ENCODE peak calls at places on chromosomes 3 and 15, in four cellular contexts. S is CD8-positive, alpha-beta T cell; M is ovary; D is heart right ventricle. A is an unnamed sample. For H3K27me3, the result is how much of the 10 kb centered on the place peaks cover.

GRCh38 chr3:124552224-124552623 is 178.0 kb upstream of the UMPS start:
- DNase-seq in S (no peak), M (no peak), D (no peak), A (no peak)

GRCh38 chr15:82585072-82585471 is 44.8 kb upstream of the RPS17 start:
- DNase-seq in S (no peak), M (no peak), D (no peak), A (no peak)

GRCh38 chr3:31432897-31433678 is 99.6 kb upstream of the STT3B start:
- DNase-seq in S (no peak), M (no peak), D (no peak), A (no peak)

GRCh38 chr3:133949438-133949837 is 53.8 kb upstream of the RAB6B start:
- DNase-seq in S (no peak), M (no peak), D (no peak), A (no peak)

GRCh38 chr3:106473576-106474506 is 605.0 kb upstream of the CBLB start:
- DNase-seq in S (no peak), M (no peak), D (no peak), A (no peak)

GRCh38 chr3:170711786-170712185 is 125.9 kb upstream of the SLC7A14 start:
- DNase-seq in S (no peak), M (no peak), D (no peak), A (no peak)

GRCh38 chr3:31364188-31364587 is 168.5 kb upstream of the STT3B start:
- DNase-seq in S (no peak), M (no peak), D (no peak), A (no peak)

GRCh38 chr3:82055792-82056191 is 294.3 kb upstream of the GBE1 start:
- DNase-seq in S (no peak), M (no peak), D (no peak), A (no peak)

GRCh38 chr3:40262331-40262730 is 47.2 kb upstream of the EIF1B start:
- DNase-seq in S (no peak), M (no peak), D (no peak), A (no peak)

GRCh38 chr3:355622-356021 is 159.1 kb downstream of the CHL1 start:
- DNase-seq in S (no peak), M (no peak), D (no peak), A (no peak)

GRCh38 chr3:45814322-45814721 is 18.0 kb upstream of the SLC6A20 start:
- DNase-seq in S (no peak), M (no peak), D (no peak), A (no peak)

GRCh38 chr15:62994439-62994838 is 48.1 kb upstream of the TPM1 start:
- DNase-seq in S (no peak), M (no peak), D (no peak), A (no peak)

GRCh38 chr3:114542359-114542758 is 248.5 kb downstream of the TIGIT start:
- DNase-seq in S (no peak), M (no peak), D (no peak), A (no peak)

GRCh38 chr3:71247221-71247947 is 336.1 kb downstream of the FOXP1 start:
- DNase-seq in S (no peak), M (no peak), D (no peak), A (peak)

GRCh38 chr3:192253138-192253537 is 474.2 kb downstream of the FGF12 start:
- DNase-seq in S (no peak), M (no peak), D (no peak), A (no peak)

GRCh38 chr3:14949126-14949525 is 1.7 kb downstream of the NR2C2 start:
- DNase-seq in S (no peak), M (no peak), D (no peak), A (no peak)

GRCh38 chr15:83943849-83944404 is 290.0 kb downstream of the ADAMTSL3 start:
- DNase-seq in S (no peak), M (no peak), D (no peak), A (no peak)

GRCh38 chr15:51267714-51268105 is 70.7 kb downstream of the CYP19A1 start:
- DNase-seq in S (no peak), M (no peak), D (no peak), A (peak)

GRCh38 chr3:168647582-168647981 is 551.9 kb upstream of the GOLIM4 start:
- DNase-seq in S (no peak), M (no peak), D (no peak), A (no peak)
- H3K4me3 ChIP-seq in S (no peak), M (no peak), D (no peak), A (no peak)

DNA sequence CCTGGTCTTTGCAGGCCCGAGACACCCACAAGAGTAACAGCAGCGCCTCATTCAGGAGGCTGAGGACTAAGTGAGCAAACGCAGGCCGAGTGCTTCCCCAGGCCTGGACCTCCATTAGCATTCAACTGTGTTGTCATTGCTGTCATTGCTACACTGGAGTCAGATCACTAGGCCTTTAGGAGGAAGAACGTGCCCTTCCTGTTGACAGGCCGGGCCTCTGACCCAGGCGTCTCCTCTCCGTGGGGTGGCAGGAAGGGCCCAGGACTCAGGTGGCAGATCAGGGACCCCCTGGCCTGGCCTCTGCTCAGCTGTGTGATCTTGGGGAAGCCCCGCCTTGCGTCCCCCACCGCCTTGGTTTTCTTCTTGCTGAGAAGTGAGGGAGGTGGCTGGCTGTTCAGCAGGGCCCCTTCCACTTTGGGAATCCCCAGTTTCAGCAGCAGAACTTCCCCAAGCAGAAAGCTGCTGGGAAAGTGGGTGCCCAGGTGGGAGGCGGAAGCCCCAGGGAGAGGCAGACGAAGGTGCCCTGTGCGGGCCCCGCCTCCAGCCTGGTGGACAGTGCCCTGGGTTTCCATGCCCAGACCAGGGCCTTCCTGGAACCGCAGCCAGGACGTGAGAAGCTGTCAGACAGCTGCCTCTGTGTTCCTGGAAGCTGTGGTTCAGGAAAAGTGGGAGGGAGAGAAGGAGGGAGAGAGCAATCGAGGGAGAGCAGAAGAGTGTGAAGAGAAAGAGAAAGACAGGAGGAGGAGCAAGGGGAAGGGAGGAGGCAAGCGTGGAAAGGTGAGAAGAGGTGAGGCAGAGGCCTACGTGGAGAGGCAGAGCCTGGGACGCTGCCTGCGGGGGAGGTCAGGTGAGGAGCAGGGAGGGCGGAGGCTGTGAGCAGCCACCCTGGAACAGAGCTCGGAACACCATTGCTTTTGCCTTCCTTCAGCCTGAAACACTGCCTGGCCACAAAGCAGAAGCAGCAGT is 18.9 kb downstream of the ZDHHC19 start:
- DNase-seq in S (peak), M (no peak), D (peak), A (no peak)
- TF ChIP-seq CTCF in S (no peak), M (no peak), D (no peak), A (no peak)

GRCh38 chr15:34493001-34493400 is 55.4 kb upstream of the GOLGA8A start:
- DNase-seq in S (no peak), M (no peak), D (no peak), A (no peak)

GRCh38 chr15:34494084-34494399 is 56.4 kb upstream of the GOLGA8A start:
- DNase-seq in S (no peak), M (no peak), D (no peak), A (no peak)

GRCh38 chr15:34501131-34501530 is 63.5 kb upstream of the GOLGA8A start:
- DNase-seq in S (no peak), M (no peak), D (no peak), A (no peak)

GRCh38 chr15:34496616-34497015 is 59.0 kb upstream of the GOLGA8A start:
- DNase-seq in S (no peak), M (no peak), D (no peak), A (no peak)
- H3K27me3 ChIP-seq in S (under half), M (under half), D (half or more), A (under half)

DNA sequence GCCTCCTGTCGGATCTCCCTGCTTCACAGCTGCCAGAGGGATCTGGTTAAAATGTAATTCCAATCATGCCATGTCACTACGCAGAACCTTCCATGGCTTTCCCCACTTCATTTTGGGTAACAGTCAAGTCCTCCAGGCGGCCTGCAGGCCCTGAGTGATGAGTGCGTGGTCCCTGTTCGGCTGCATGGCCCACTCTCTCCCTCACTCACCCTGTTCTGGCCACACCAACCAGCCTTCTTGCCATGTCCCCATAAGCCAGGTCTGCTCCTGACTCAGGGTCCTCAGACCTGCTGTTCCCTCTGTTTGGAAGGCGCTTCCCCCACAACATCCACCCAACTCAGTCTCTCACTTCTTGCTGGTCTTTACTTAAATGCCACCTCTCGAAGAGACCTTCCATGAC is 41.6 kb upstream of the LINGO1 start:
- DNase-seq in S (no peak), M (no peak), D (no peak), A (no peak)
- H3K4me3 ChIP-seq in S (no peak), M (no peak), D (no peak), A (no peak)

DNA sequence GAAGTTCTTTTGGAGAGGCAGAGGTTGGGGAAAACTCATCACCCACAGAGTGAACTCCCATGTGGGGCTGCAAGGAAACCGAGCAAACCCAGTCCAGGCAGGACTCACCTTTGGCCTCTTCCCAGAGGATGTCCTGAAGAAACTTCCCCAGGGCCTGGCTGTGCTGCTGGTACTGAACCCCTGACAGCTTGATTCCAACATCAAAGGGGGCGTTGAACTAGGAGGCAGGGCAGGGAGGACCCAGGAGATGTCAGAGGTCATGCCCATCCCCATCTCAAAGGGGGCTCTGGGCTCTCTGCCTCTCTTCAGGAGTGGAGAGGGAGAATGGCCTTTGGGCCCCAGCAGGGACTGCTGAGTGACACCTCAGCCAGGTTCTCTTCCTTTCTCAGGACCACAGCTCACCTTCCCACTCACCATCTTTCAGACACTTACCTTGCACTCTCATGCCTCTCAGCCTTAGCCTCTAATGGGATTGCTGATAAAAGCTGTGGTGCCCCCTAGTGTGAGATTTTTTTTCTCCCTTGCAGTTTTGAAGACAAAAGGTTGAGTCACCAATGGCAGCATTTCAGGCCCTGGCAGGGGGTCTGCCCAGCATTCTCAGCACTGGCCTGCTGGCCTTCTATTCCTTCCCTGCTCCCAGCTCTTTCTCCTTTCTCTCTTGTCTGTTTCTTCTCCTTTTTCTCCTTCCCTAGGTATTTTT is 6.0 kb downstream of the GHRL start:
- DNase-seq in S (no peak), M (no peak), D (no peak), A (peak)
- TF ChIP-seq CTCF in S (peak), M (no peak), D (no peak), A (peak)

GRCh38 chr15:96350321-96350720 is 19.8 kb downstream of the NR2F2 start:
- DNase-seq in S (no peak), M (no peak), D (no peak), A (no peak)

GRCh38 chr15:96349933-96350292 is 19.4 kb downstream of the NR2F2 start:
- DNase-seq in S (no peak), M (no peak), D (no peak), A (no peak)

GRCh38 chr15:96347181-96348111 is 16.9 kb downstream of the NR2F2 start:
- DNase-seq in S (no peak), M (peak), D (peak), A (no peak)

GRCh38 chr15:96349034-96349932 is 18.8 kb downstream of the NR2F2 start:
- DNase-seq in S (no peak), M (no peak), D (no peak), A (no peak)

GRCh38 chr15:96348112-96349027 is 17.9 kb downstream of the NR2F2 start:
- DNase-seq in S (no peak), M (peak), D (no peak), A (no peak)
- H3K27me3 ChIP-seq in S (under half), M (under half), D (half or more), A (half or more)

GRCh38 chr3:195151402-195151801 is 119.6 kb downstream of the XXYLT1 start:
- DNase-seq in S (no peak), M (no peak), D (no peak), A (no peak)

GRCh38 chr3:195149292-195149691 is 121.7 kb downstream of the XXYLT1 start:
- DNase-seq in S (no peak), M (no peak), D (no peak), A (no peak)

GRCh38 chr3:195150194-195151118 is 120.5 kb downstream of the XXYLT1 start:
- DNase-seq in S (peak), M (peak), D (peak), A (no peak)

GRCh38 chr3:195148553-195148952 is 122.4 kb downstream of the XXYLT1 start:
- DNase-seq in S (no peak), M (no peak), D (no peak), A (no peak)

DNA sequence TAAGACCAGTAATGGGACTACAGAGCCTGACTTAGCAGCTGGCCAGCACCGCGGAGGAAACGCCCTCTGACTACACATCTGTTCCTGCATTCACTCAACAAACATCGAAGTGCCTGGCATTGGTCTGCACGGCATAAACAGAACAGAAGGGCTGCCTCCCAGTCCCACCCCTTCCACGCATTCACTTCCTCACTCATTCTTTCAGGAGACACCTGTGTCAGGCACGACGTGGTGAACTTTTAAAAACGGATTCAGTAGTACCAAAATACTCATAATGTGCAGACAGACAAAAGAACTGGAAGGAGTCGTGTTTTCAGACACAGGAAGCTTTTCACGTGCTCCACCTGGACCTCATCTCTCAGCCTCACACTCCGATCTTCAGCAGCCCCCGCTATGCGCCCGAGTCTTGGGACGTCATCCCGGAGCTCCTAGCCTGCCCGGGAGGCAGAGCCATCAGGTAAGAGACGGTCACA is 123.3 kb downstream of the XXYLT1 start:
- DNase-seq in S (no peak), M (no peak), D (peak), A (no peak)
- H3K4me3 ChIP-seq in S (peak), M (no peak), D (peak), A (peak)

GRCh38 chr3:63609834-63610233 is 42.6 kb upstream of the SNTN start:
- DNase-seq in S (no peak), M (no peak), D (no peak), A (no peak)
- TF ChIP-seq CTCF in S (no peak), M (no peak), D (no peak), A (no peak)

DNA sequence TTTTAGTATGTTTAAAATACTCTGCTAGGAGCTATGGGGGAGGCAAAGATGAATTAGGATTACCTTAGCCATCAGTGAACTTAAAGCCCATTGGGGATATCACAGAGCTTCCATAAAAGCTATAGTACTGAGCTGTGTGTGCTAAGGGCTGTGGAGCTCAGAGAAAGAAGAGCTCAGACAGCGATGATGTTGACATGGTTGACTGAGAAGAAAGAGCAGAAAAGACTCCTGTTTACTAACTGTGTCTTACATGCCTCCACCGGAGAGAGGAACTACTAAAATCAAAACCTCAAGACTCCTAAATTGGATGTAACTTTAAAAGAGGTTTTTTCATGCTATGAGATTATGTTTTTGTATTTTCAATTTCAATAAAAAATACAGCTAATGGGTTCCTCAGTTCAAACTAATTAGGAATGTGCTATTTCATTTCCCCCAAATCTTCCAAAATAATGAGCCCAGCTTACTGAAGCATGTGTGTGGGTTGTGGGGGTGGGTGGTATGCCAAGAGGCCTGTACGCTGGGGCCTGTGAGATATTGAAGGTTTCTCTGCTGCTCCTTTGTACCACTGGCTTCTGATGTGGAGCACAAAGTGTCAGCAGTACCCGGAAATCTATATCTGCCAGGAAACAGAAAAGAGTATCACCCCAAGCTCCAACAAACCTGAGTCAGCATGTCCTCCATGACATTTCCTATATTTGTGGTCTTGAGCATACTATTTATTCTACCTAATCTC is 22.7 kb downstream of the DGKG start:
- DNase-seq in S (no peak), M (no peak), D (no peak), A (no peak)
- H3K27me3 ChIP-seq in S (under half), M (under half), D (under half), A (under half)

DNA sequence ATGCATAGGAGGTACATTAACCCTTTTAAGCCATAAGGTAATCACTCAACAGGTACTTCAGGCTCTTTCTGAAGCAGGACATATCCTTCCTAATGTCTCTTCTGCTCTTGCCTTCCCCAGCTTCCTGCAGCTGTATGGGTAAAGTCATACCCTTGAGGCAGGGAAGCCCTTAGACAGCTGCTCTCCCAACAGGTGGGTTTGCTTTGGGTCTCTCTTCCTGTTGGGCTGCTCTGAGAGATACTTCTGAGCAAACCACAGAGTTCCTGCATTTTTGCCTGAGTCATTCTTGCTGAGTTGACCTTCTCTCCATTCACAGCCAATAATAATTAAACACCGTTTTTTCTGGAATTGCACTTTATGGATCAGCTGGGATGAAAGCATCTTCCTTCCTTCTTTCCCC is 2.0 kb upstream of the TRAT1 start:
- DNase-seq in S (no peak), M (no peak), D (no peak), A (no peak)
- H3K4me3 ChIP-seq in S (no peak), M (no peak), D (no peak), A (no peak)

A was measured in dorsolateral prefrontal cortex.